ENCODE peak calls at places on chromosome 9, in eight cellular contexts. I, F, A, Q, W, G, V and Z are unnamed samples.

GRCh38 chr9:74742792-74743389 is 144.8 kb downstream of the TRPM6 start:
- DNase-seq in V (peak), F (no peak), Q (no peak), W (peak), I (peak), G (no peak), A (no peak), Z (no peak)

GRCh38 chr9:69086312-69086711 is 50.8 kb downstream of the FXN start:
- DNase-seq in G (no peak), V (no peak), A (no peak), I (no peak), W (peak), Q (no peak), F (no peak), Z (no peak)

GRCh38 chr9:2059131-2059929 is 44.2 kb downstream of the SMARCA2 start:
- DNase-seq in Q (no peak), F (no peak), A (no peak), V (no peak), W (no peak), I (no peak), G (no peak), Z (no peak)

GRCh38 chr9:107484117-107484723 is 5.3 kb downstream of the KLF4 start:
- DNase-seq in I (peak), G (no peak), Q (no peak), W (no peak), F (no peak), V (peak), A (no peak), Z (peak)

GRCh38 chr9:4297795-4298254 is 2.0 kb downstream of the GLIS3 start:
- DNase-seq in V (peak), I (peak), Q (peak), F (peak), G (no peak), A (peak), W (peak), Z (peak)

GRCh38 chr9:421896-422295 is 207.2 kb downstream of the DOCK8 start:
- DNase-seq in A (no peak), W (no peak), V (no peak), Q (no peak), F (no peak), I (no peak), G (no peak), Z (no peak)

GRCh38 chr9:110246214-110246613 is 10.1 kb downstream of the TXN start:
- DNase-seq in G (no peak), W (no peak), Q (no peak), V (no peak), I (no peak), F (no peak), A (no peak), Z (no peak)

GRCh38 chr9:105246656-105247162 is 2.3 kb downstream of the SLC44A1 start:
- DNase-seq in W (no peak), F (no peak), V (no peak), A (no peak), G (no peak), Q (no peak), I (no peak), Z (no peak)

GRCh38 chr9:87567988-87568800 is 70.5 kb downstream of the DAPK1 start:
- DNase-seq in Q (no peak), G (no peak), I (no peak), W (no peak), V (no peak), F (no peak), A (no peak), Z (no peak)